ENCODE peak calls at places on chromosomes 11 and 22, in nine cellular contexts. T is K562, G is upper lobe of right lung, M is WERI-Rb-1, C is tibial artery, Z is natural killer cell, L is prostate gland, B is RWPE2, O is uterus. V is an unnamed sample.

GRCh38 chr11:6607190-6607635 is 3.6 kb downstream of the ILK start:
- DNase-seq in C (no peak), Z (no peak), O (no peak), B (no peak), T (no peak), G (no peak), L (no peak), M (no peak), V (no peak)

GRCh38 chr11:13448876-13449275 is 14.1 kb downstream of the BTBD10 start:
- DNase-seq in G (no peak), T (no peak), O (peak), L (no peak), C (peak), B (no peak), M (no peak), Z (no peak), V (no peak)

GRCh38 chr22:37162221-37163095 is 12.7 kb upstream of the IL2RB start:
- DNase-seq in T (no peak), M (no peak), C (no peak), G (no peak), B (no peak), O (no peak), Z (peak), L (no peak), V (no peak)

GRCh38 chr22:22534604-22535415 is 14.7 kb upstream of the ZNF280A start:
- DNase-seq in L (no peak), O (no peak), T (no peak), M (no peak), G (no peak), Z (no peak), B (no peak), C (no peak), V (no peak)

GRCh38 chr22:38843716-38844660 is at the start of gene NPTXR:
- DNase-seq in M (peak), O (peak), L (peak), G (no peak), Z (peak), C (no peak), B (no peak), T (peak), V (peak)

GRCh38 chr22:36182056-36182455 is 19.6 kb downstream of the APOL4 start:
- DNase-seq in Z (no peak), B (no peak), M (no peak), C (no peak), O (no peak), G (no peak), T (no peak), L (no peak), V (no peak)

GRCh38 chr11:76669901-76670474 is 559 bp downstream of the LRRC32 start:
- DNase-seq in C (peak), T (no peak), Z (no peak), M (no peak), L (no peak), G (peak), O (peak), B (peak), V (no peak)

GRCh38 chr11:450809-451451 is 851 bp downstream of the PTDSS2 start:
- DNase-seq in T (peak), L (peak), C (peak), M (peak), B (peak), O (peak), Z (peak), G (peak), V (peak)

GRCh38 chr11:120912504-120912903 is 111.4 kb upstream of the TBCEL start:
- DNase-seq in T (no peak), G (no peak), C (no peak), B (no peak), O (no peak), M (no peak), L (no peak), Z (no peak), V (no peak)

GRCh38 chr11:59186130-59186594 is 14.2 kb downstream of the DTX4 start:
- DNase-seq in G (peak), Z (peak), M (peak), O (no peak), T (peak), B (no peak), L (no peak), C (no peak), V (peak)

GRCh38 chr11:102850973-102851745 is 7.8 kb upstream of the MMP3 start:
- DNase-seq in T (no peak), G (no peak), B (no peak), Z (no peak), L (no peak), O (no peak), M (no peak), C (no peak), V (no peak)

GRCh38 chr22:42865536-42865935 is 8.5 kb upstream of the ARFGAP3 start:
- DNase-seq in Z (no peak), T (no peak), M (no peak), O (no peak), G (no peak), C (no peak), B (no peak), L (no peak), V (no peak)

GRCh38 chr22:31757265-31757664 is 3.4 kb downstream of the DEPDC5 start:
- DNase-seq in L (no peak), G (no peak), T (no peak), C (no peak), M (no peak), Z (no peak), B (no peak), O (no peak), V (no peak)

GRCh38 chr11:83779876-83780275 is 493.7 kb upstream of the CCDC90B start:
- DNase-seq in T (no peak), O (no peak), C (no peak), G (no peak), L (no peak), Z (no peak), M (no peak), B (no peak), V (no peak)

GRCh38 chr11:84837402-84838069 is 789.6 kb downstream of the DLG2 start:
- DNase-seq in C (no peak), M (no peak), T (no peak), L (no peak), O (no peak), B (no peak), G (no peak), Z (no peak), V (no peak)

GRCh38 chr11:46594785-46595184 is 962 bp upstream of the AMBRA1 start:
- DNase-seq in B (no peak), O (no peak), C (no peak), T (no peak), M (no peak), L (no peak), G (no peak), Z (no peak), V (no peak)

GRCh38 chr22:20782083-20782482 is 8.2 kb downstream of the SERPIND1 start:
- DNase-seq in L (no peak), Z (no peak), B (no peak), G (no peak), C (no peak), M (no peak), O (no peak), T (no peak), V (no peak)

GRCh38 chr22:20571531-20572007 is 64.2 kb downstream of the MED15 start:
- DNase-seq in B (no peak), G (no peak), M (peak), C (no peak), L (no peak), Z (peak), O (no peak), T (peak), V (no peak)

GRCh38 chr11:28107331-28107725 is 628 bp downstream of the KIF18A start:
- DNase-seq in Z (no peak), O (no peak), B (no peak), L (no peak), M (peak), T (no peak), G (no peak), C (no peak), V (no peak)

GRCh38 chr11:112012877-112013276 is 12.3 kb upstream of the DLAT start:
- DNase-seq in M (no peak), L (no peak), T (peak), O (no peak), Z (no peak), G (no peak), B (no peak), C (no peak), V (no peak)

DNA sequence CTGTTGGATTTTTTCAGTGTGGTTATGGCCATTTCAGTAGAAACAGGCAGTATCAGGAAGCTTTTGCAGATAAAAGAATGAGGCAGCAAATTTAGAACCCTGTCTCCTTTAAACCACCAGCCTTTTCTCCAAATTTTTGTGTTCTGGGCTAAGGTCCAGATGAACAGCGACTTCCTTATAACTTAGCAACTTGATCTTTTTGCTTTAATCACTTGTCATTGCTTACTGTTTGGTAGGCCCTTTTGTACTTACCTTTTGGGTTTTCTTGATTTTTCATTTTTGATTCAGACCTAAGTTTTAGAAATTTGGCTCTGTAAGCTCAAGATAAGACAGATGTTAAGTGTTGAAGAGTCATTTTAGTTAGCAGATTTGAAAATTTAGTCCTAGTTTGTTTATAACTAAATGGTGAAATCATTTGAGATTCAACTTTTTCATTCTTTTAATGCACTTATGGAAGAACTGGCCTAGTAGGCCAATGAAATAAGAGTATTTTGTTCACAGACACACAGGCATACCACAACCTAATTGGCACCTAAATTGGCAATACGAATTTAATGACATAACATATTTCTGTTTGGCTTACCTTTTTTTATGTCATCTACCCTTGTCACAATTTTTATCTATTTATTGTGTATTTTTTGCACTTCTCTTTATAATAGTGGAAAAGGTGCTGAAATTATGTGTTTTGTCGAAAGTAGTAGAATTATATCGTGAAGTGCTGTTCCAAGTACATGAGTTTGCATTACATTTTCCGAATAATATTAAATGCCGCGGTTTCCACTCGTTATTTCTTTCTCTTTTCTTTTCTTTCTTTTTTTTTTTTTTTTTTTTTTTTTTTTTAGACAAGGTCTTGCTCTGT is 2.1 kb downstream of the RTN3 start:
- DNase-seq in Z (no peak), L (no peak), T (no peak), O (no peak), C (no peak), B (no peak), G (no peak), M (no peak), V (no peak)
- TF ChIP-seq CTCF in Z (no peak), L (no peak), T (no peak), O (no peak), C (no peak), B (no peak), G (no peak), M (no peak), V (no peak)

GRCh38 chr11:67289226-67289650 is at the start of gene ANKRD13D:
- DNase-seq in O (no peak), Z (no peak), G (no peak), T (peak), L (no peak), M (no peak), B (no peak), C (no peak), V (peak)
- TF ChIP-seq CTCF in O (no peak), Z (peak), G (no peak), T (peak), L (no peak), M (peak), B (peak), C (no peak), V (no peak)

GRCh38 chr22:30606455-30607299 is at the start of gene TCN2:
- DNase-seq in T (peak), M (peak), C (peak), O (peak), G (peak), L (peak), Z (peak), B (no peak), V (peak)
- TF ChIP-seq CTCF in T (no peak), M (no peak), C (no peak), O (no peak), G (no peak), L (no peak), Z (no peak), B (no peak), V (no peak)

DNA sequence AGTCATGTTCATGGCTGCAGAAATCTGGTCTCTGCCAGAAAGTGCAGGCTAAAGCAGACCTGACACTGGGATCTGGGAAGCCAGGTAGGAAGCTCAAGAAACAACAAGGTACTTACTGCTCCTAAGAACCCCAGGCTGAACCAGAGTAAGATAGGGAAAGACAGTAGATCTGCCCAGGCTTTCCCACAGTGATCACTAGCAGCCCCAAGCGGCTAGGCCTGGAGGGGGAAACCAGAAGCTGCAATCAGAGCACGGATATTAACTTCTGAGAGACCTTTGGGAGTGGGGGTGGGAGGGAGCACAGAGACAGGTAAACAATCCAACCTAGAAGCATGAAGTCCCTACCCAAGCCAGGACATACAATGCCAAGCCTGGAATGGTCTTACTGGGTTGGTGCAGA is 135.2 kb upstream of the C11orf58 start:
- DNase-seq in G (no peak), L (no peak), Z (no peak), M (no peak), B (no peak), C (no peak), O (no peak), T (peak), V (no peak)
- TF ChIP-seq CTCF in G (no peak), L (no peak), Z (no peak), M (no peak), B (no peak), C (no peak), O (no peak), T (peak), V (no peak)